ENCODE peak calls at places on chromosomes 7 and 10, in four cellular contexts. L, P, O and V are unnamed samples.

GRCh38 chr7:40915061-40915460 is 780.3 kb downstream of the SUGCT start:
- DNase-seq in L (no peak), P (peak), O (no peak), V (no peak)

GRCh38 chr7:134992626-134993179 is 6.4 kb downstream of the AGBL3 start:
- DNase-seq in L (no peak), P (peak), O (no peak), V (no peak)

GRCh38 chr7:99928994-99929729 is at the start of gene GJC3:
- DNase-seq in L (peak), P (peak), O (peak), V (peak)

GRCh38 chr7:111098011-111098925 is 7.3 kb downstream of the LRRN3 start:
- DNase-seq in L (peak), P (peak), O (peak), V (peak)

GRCh38 chr7:70027864-70028263 is 429.6 kb downstream of the AUTS2 start:
- DNase-seq in L (no peak), P (no peak), O (no peak), V (no peak)

GRCh38 chr10:97081621-97082235 is 104.0 kb downstream of the SLIT1 start:
- DNase-seq in L (peak), P (peak), O (peak), V (peak)

GRCh38 chr10:117927871-117928270 is 118.9 kb downstream of the RAB11FIP2 start:
- DNase-seq in L (no peak), P (no peak), O (no peak), V (no peak)

GRCh38 chr7:92567460-92567859 is 22.7 kb downstream of the FAM133B start:
- DNase-seq in L (no peak), P (peak), O (no peak), V (no peak)

GRCh38 chr7:37484460-37485063 is 35.9 kb upstream of the ELMO1 start:
- DNase-seq in L (no peak), P (no peak), O (no peak), V (no peak)

GRCh38 chr7:149427893-149428292 is 33.0 kb downstream of the ZNF777 start:
- DNase-seq in L (no peak), P (no peak), O (no peak), V (no peak)

GRCh38 chr7:20778063-20778721 is 8.5 kb downstream of the SP8 start:
- DNase-seq in L (peak), P (no peak), O (peak), V (peak)

GRCh38 chr7:149285581-149285975 is 23.6 kb downstream of the ZNF783 start:
- DNase-seq in L (no peak), P (peak), O (no peak), V (no peak)

GRCh38 chr10:45319702-45320101 is 4.3 kb upstream of the OR13A1 start:
- DNase-seq in L (no peak), P (no peak), O (no peak), V (no peak)

GRCh38 chr7:75660566-75661215 is 78.0 kb downstream of the HIP1 start:
- DNase-seq in L (no peak), P (no peak), O (no peak), V (no peak)

GRCh38 chr7:12069757-12070156 is 141.3 kb upstream of the TMEM106B start:
- DNase-seq in L (no peak), P (no peak), O (no peak), V (no peak)
- TF ChIP-seq CTCF in L (no peak), P (no peak), O (no peak), V (no peak)

GRCh38 chr10:114273910-114274309 is 34.9 kb downstream of the VWA2 start:
- DNase-seq in L (no peak), P (no peak), O (no peak), V (no peak)

GRCh38 chr10:114271779-114272167 is 32.7 kb downstream of the VWA2 start:
- DNase-seq in L (peak), P (peak), O (no peak), V (no peak)

GRCh38 chr10:114274616-114275453 is 35.8 kb downstream of the VWA2 start:
- DNase-seq in L (no peak), P (no peak), O (no peak), V (no peak)

GRCh38 chr10:114272696-114273095 is 33.6 kb downstream of the VWA2 start:
- DNase-seq in L (no peak), P (no peak), O (no peak), V (no peak)

GRCh38 chr10:114271014-114271778 is 32.1 kb downstream of the VWA2 start:
- DNase-seq in L (peak), P (no peak), O (no peak), V (no peak)
- TF ChIP-seq CTCF in L (no peak), P (no peak), O (no peak), V (no peak)

DNA sequence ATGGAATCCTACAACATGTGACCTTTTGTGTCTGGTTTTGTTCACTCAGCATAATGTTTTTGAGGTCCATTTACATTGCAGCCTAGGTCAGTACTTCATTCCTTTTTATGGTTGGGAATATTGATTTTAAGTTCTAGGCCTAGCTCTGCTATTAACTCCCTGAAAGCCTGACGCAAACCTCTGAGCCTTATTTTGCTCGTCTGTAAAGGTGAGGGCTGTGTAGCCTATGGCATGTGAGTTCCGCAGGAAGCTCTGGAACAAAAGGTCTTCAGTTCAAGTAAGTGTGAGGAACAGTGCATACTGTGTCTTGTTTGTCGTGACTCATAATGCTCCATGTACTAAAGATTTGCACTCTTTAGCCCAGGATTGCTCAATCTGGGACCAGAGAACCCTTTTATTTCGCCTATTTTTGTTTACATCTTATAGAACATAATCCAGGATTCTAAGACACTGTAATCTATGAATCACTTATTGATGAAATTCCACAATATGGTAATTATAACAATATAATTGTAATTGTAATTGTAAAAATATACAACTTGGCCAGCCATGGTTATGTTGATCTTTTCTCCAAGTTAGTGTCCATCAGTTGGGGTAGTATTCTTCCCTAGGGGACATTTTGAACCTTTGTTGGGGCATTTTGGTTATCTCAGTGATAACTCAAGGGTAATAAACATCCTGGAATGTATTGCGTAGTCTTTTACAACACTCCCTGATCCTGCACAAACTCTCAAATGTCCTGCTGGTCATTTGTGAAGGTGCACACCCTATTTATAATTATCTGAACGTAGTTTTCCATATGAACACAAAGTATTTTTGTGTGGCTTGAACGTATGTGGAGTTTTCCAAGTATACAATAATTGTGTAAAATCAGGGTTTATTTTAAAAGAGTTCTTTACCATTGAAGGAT is 184.7 kb downstream of the VTI1A start:
- DNase-seq in L (peak), P (peak), O (no peak), V (no peak)
- TF ChIP-seq CTCF in L (no peak), P (no peak), O (no peak), V (no peak)

GRCh38 chr10:96047004-96047649 is 3.7 kb downstream of the CCNJ start:
- DNase-seq in L (no peak), P (peak), O (no peak), V (no peak)
- TF ChIP-seq CTCF in L (no peak), P (no peak), O (no peak), V (no peak)

GRCh38 chr10:11757820-11758463 is 15.8 kb downstream of the ECHDC3 start:
- DNase-seq in L (peak), P (peak), O (peak), V (peak)
- TF ChIP-seq CTCF in L (peak), P (peak), O (peak), V (peak)

GRCh38 chr10:94076325-94076841 is 82.7 kb downstream of the PLCE1 start:
- DNase-seq in L (no peak), P (peak), O (no peak), V (no peak)
- TF ChIP-seq CTCF in L (no peak), P (peak), O (no peak), V (peak)

DNA sequence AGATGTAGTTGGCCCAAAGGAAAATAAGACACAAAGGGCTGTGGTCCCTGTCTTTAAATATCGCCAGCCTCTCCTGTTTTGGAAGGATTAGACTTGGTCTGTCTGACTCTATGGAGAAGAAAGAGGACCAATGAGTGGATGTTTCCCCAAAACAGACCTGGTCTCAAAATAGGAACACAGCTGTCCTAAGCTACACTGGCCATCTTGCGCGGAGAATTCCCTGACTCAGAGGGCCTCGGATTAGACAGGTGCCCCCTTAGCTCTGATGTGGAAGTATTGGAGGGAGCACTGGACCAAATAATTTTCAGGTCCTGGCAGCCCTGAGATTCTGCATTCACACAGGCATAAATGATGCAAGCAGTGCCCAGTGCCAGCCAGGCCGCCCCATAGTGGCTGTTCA is 56.1 kb downstream of the CHST15 start:
- DNase-seq in L (no peak), P (no peak), O (no peak), V (no peak)
- TF ChIP-seq CTCF in L (no peak), P (no peak), O (no peak), V (no peak)

GRCh38 chr10:130686680-130687300 is 550.6 kb downstream of the GLRX3 start:
- DNase-seq in L (no peak), P (no peak), O (peak), V (no peak)
- TF ChIP-seq CTCF in L (no peak), P (no peak), O (peak), V (no peak)

DNA sequence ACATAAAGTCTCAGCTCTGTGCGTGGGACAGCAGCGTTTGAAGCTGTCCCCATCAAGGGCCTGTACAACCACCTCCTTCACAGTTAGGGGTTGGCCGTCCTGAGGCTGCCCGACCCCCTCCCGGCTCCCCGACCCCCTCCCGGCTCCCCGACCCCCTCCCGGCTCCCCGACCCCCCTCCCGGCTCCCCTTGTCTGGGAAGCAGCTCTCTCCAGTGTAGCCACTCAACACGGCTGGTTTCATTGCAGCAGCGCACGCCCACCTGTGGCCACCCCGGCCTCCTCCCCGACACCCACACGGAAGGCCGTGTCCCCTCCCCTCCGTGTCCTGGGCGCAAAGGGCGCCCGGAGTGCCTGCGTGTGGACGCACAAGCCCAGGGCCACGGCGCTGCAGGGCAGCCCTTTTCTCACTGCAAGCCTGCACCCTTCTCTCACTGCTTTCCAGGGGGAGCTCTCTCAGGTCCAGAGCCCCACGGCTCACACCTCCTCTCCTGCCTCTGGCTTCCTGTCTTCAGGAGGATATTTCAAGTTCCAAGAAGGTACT is 20.9 kb upstream of the FAM20C start:
- DNase-seq in L (no peak), P (no peak), O (peak), V (no peak)
- TF ChIP-seq CTCF in L (no peak), P (no peak), O (no peak), V (no peak)